ENCODE peak calls at places on chromosome 20, in five cellular contexts. E, N, I, T and O are unnamed samples.

GRCh38 chr20:8306916-8307315 is 174.8 kb downstream of the PLCB1 start:
- DNase-seq in E (no peak), T (no peak), N (no peak), I (no peak), O (no peak)

GRCh38 chr20:51220293-51220706 is 197.4 kb upstream of the KCNG1 start:
- DNase-seq in N (peak; percentile 85), E (no peak), I (peak; percentile 37), T (peak; percentile 50), O (no peak)

GRCh38 chr20:53934421-53935352 is 135.7 kb downstream of the BCAS1 start:
- DNase-seq in N (no peak), I (no peak), E (no peak), T (no peak), O (no peak)

GRCh38 chr20:15763344-15763743 is 809.9 kb downstream of the KIF16B start:
- DNase-seq in I (no peak), T (no peak), N (no peak), E (no peak), O (no peak)

GRCh38 chr20:38111366-38112232 is 53.5 kb downstream of the TGM2 start:
- DNase-seq in N (peak; percentile 43), I (no peak), E (no peak), T (no peak), O (peak; percentile 83)

GRCh38 chr20:38991814-38992593 is 29.9 kb downstream of the DHX35 start:
- DNase-seq in I (no peak), T (no peak), E (no peak), N (no peak), O (no peak)

GRCh38 chr20:13061381-13061780 is 52.6 kb downstream of the SPTLC3 start:
- DNase-seq in I (no peak), N (no peak), E (no peak), T (no peak), O (no peak)

GRCh38 chr20:41654884-41655283 is 36.7 kb upstream of the CHD6 start:
- DNase-seq in E (no peak), N (no peak), T (no peak), I (no peak), O (no peak)

GRCh38 chr20:62344092-62344491 is 23.0 kb downstream of the LAMA5 start:
- DNase-seq in E (no peak), I (no peak), T (no peak), N (no peak), O (no peak)

GRCh38 chr20:22001886-22002285 is 296.4 kb downstream of the PAX1 start:
- DNase-seq in E (no peak), N (no peak), I (no peak), T (no peak), O (no peak)

GRCh38 chr20:46937827-46938226 is 43.2 kb downstream of the EYA2 start:
- DNase-seq in E (no peak), I (no peak), T (no peak), N (peak; percentile 14), O (no peak)

GRCh38 chr20:46746972-46747371 is 37.5 kb downstream of the SLC2A10 start:
- DNase-seq in N (no peak), E (no peak), I (no peak), T (no peak), O (no peak)

GRCh38 chr20:50306478-50307423 is 116.1 kb downstream of the CEBPB start:
- DNase-seq in N (no peak), E (no peak), I (no peak), T (no peak), O (no peak)

GRCh38 chr20:49395183-49395582 is 87.3 kb downstream of the KCNB1 start:
- DNase-seq in T (no peak), N (peak; percentile 87), E (no peak), I (no peak), O (peak; percentile 93)

GRCh38 chr20:49112596-49113274 is 66.6 kb downstream of the CSE1L start:
- DNase-seq in T (no peak), I (no peak), N (no peak), E (no peak), O (no peak)

GRCh38 chr20:13111249-13111911 is 102.6 kb downstream of the SPTLC3 start:
- DNase-seq in I (no peak), N (no peak), T (no peak), E (no peak), O (no peak)

GRCh38 chr20:757509-757908 is 10.8 kb downstream of the SLC52A3 start:
- DNase-seq in I (no peak), T (no peak), N (no peak), E (no peak), O (no peak)

GRCh38 chr20:676315-676937 is 824 bp upstream of the SCRT2 start:
- DNase-seq in N (no peak), T (no peak), E (no peak), I (no peak), O (no peak)